ENCODE peak calls at places on chromosomes 7 and 10, in seven cellular contexts. D, X, U, L, I, G and W are unnamed samples. For H3K27me3, the result is how much of the 10 kb centered on the place peaks cover.

GRCh38 chr10:73950569-73950968 is 39.6 kb downstream of the PLAU start:
- DNase-seq in U (no peak), L (no peak), D (no peak), I (no peak), X (no peak), G (no peak), W (no peak)

GRCh38 chr10:14014423-14014822 is 316.3 kb downstream of the FRMD4A start:
- DNase-seq in X (no peak), I (no peak), D (no peak), U (no peak), L (no peak), G (no peak), W (no peak)

GRCh38 chr10:18545626-18546025 is 105.8 kb downstream of the NSUN6 start:
- DNase-seq in G (no peak), U (no peak), I (no peak), X (no peak), D (no peak), L (no peak), W (no peak)

GRCh38 chr10:14186245-14186644 is 144.5 kb downstream of the FRMD4A start:
- DNase-seq in I (no peak), D (no peak), U (no peak), L (no peak), X (no peak), G (no peak), W (no peak)

GRCh38 chr7:70599446-70600190 is 532.3 kb upstream of the GALNT17 start:
- DNase-seq in I (no peak), X (no peak), L (no peak), D (no peak), U (peak), G (peak), W (no peak)

GRCh38 chr10:34834274-34834673 is 19.2 kb upstream of the PARD3 start:
- DNase-seq in U (no peak), D (no peak), L (peak), I (no peak), G (no peak), X (no peak), W (no peak)

GRCh38 chr7:28855538-28856217 is 102.5 kb downstream of the TRIL start:
- DNase-seq in I (no peak), D (no peak), L (no peak), G (no peak), X (no peak), U (no peak), W (no peak)

GRCh38 chr7:114102996-114103395 is 184.2 kb upstream of the PPP1R3A start:
- DNase-seq in D (no peak), G (no peak), I (no peak), L (no peak), X (no peak), U (no peak), W (no peak)

GRCh38 chr10:125102216-125102615 is 58.1 kb downstream of the CTBP2 start:
- DNase-seq in X (no peak), I (no peak), L (no peak), G (peak), U (peak), D (no peak), W (no peak)

GRCh38 chr7:73941836-73942551 is 81.0 kb downstream of the TMEM270 start:
- DNase-seq in L (no peak), X (no peak), U (no peak), I (no peak), D (no peak), G (no peak), W (no peak)

GRCh38 chr7:132117181-132117580 is 459.1 kb downstream of the PLXNA4 start:
- DNase-seq in G (no peak), L (no peak), D (no peak), X (no peak), I (no peak), U (no peak), W (no peak)

GRCh38 chr7:246451-246850 is 43.5 kb upstream of the FOXL3 start:
- DNase-seq in X (no peak), L (no peak), U (no peak), I (no peak), D (no peak), G (no peak), W (no peak)

GRCh38 chr10:112775892-112776679 is 174.0 kb upstream of the TCF7L2 start:
- DNase-seq in X (no peak), L (no peak), U (no peak), D (no peak), I (no peak), G (no peak), W (peak)

GRCh38 chr7:64625114-64626082 is 40.5 kb upstream of the ZNF107 start:
- DNase-seq in L (no peak), I (no peak), D (no peak), U (no peak), X (no peak), G (no peak), W (no peak)

GRCh38 chr10:12622016-12622415 is 272.7 kb downstream of the CAMK1D start:
- DNase-seq in L (no peak), I (no peak), X (no peak), G (no peak), D (no peak), U (no peak), W (no peak)

GRCh38 chr7:113120647-113121046 is 2.3 kb upstream of the SMIM30 start:
- DNase-seq in I (no peak), X (no peak), D (no peak), G (no peak), L (no peak), U (no peak), W (no peak)

DNA sequence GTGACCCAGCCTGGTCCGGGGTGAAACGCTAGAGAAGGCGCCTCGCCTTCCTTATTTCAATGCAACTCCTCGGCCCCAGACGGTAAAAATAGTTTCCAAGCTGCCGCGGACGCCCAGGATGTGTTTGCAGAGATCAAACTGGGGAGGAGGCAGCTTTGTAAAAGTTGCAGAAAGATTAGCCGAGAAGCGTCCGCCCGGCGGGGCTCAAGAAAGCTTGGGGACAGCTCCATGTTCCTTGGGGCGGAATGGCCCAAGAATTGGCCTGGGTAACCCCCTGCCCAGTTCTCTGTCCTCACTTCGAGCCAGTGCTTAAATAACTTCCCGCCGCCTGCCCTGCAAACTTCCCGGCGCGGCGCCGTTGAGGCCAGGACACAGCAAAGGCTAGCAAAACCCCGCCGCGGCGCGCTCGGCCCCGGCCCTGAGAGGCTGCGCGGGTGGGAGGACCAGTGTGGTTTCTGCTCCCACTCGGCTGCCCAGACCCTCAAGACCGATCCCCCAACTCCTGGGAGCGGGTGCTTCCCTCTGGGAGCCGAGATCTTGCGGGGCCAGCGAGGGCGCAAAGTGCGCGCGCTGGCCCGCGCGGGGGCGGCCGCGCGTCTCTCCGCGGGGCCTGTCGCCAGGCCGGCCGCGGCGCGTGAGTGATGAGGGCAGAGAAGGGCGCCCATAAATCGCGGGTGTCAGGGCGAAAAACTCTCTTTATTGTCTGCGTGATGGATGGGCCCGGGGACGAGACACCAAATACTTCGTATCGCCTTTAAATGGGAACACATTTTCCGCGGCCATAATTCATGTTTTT is 6.3 kb upstream of the ZNF503 start:
- DNase-seq in U (peak), G (peak), X (peak), I (peak), L (peak), D (peak), W (no peak)
- H3K4me3 ChIP-seq in U (peak), G (peak), X (peak), I (peak), L (peak), D (peak), W (no peak)

GRCh38 chr10:132925071-132925561 is 17.3 kb downstream of the CFAP46 start:
- DNase-seq in I (no peak), D (no peak), G (no peak), U (no peak), X (no peak), L (no peak), W (no peak)
- H3K27me3 ChIP-seq in I (under half), D (under half), G (under half), U (under half), X (under half), L (under half), W (under half)

GRCh38 chr10:99849525-99849924 is 67.1 kb downstream of the ABCC2 start:
- DNase-seq in G (peak), D (no peak), L (no peak), I (no peak), X (no peak), U (no peak), W (no peak)

GRCh38 chr10:99850041-99850766 is 67.8 kb downstream of the ABCC2 start:
- DNase-seq in X (no peak), D (no peak), U (no peak), G (no peak), I (no peak), L (no peak), W (no peak)

GRCh38 chr10:99851825-99852224 is 69.4 kb downstream of the ABCC2 start:
- DNase-seq in I (no peak), X (no peak), U (no peak), L (no peak), G (no peak), D (no peak), W (no peak)

GRCh38 chr10:99849057-99849456 is 66.6 kb downstream of the ABCC2 start:
- DNase-seq in L (no peak), G (no peak), D (no peak), X (no peak), I (no peak), U (no peak), W (no peak)

GRCh38 chr10:99850767-99851127 is 68.3 kb downstream of the ABCC2 start:
- DNase-seq in U (no peak), D (no peak), X (no peak), G (no peak), L (no peak), I (no peak), W (no peak)
- H3K27ac ChIP-seq in U (no peak), D (no peak), X (no peak), G (no peak), L (no peak), I (no peak), W (no peak)

DNA sequence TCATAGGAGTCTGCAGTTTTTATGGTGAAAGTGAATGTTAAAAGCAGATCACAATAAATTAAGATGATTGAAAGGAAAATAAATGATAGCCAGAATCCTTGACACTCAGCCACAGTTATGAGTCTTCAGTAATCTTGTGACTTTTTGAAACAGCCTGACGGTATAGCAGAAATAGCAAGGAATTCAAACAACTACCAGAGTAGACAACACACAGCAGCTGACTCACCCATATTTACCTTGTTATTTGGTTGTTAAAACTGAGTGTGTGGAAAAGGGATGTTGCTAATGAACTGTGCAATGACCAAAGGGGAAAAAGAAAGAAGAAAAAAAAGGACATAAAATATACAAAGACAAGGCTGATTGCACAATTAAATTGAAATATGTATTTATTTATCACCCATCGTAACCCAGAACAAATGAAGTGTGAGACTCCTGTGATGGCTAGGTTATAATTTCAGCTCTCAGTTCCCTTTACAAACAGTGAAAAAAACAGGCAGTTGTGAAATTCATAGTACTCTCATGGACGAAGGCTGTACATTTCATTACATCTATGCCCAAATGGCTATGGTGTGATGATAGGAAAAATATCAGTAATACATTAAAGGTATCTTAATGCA is 1023.0 kb upstream of the SORCS1 start:
- DNase-seq in D (no peak), G (no peak), X (no peak), L (no peak), U (no peak), I (no peak), W (no peak)
- H3K4me3 ChIP-seq in D (no peak), G (no peak), X (no peak), L (no peak), U (no peak), I (no peak), W (no peak)

GRCh38 chr7:43506460-43506859 is 76.4 kb upstream of the STK17A start:
- DNase-seq in X (no peak), I (no peak), L (no peak), D (no peak), G (no peak), U (no peak), W (no peak)

GRCh38 chr7:43511029-43511428 is 71.9 kb upstream of the STK17A start:
- DNase-seq in L (no peak), X (no peak), G (no peak), U (no peak), D (no peak), I (no peak), W (no peak)

GRCh38 chr7:43509906-43510305 is 73.0 kb upstream of the STK17A start:
- DNase-seq in X (no peak), U (no peak), L (no peak), G (no peak), I (no peak), D (no peak), W (no peak)

GRCh38 chr7:43505412-43505811 is 77.5 kb upstream of the STK17A start:
- DNase-seq in X (no peak), L (no peak), G (no peak), U (no peak), I (no peak), D (no peak), W (no peak)

GRCh38 chr7:43508434-43508833 is 74.5 kb upstream of the STK17A start:
- DNase-seq in X (no peak), D (no peak), L (no peak), U (no peak), G (no peak), I (no peak), W (no peak)
- H3K27me3 ChIP-seq in X (under half), D (under half), L (under half), U (under half), G (under half), I (under half), W (under half)